ENCODE peak calls at places on chromosomes 4 and X, in eight cellular contexts. S is pancreas, Q is HCT116, N is choroid plexus epithelial cell, W is thyroid gland, A is iPS DF 6.9, Y is NB4, Z is A549. J is an unnamed sample.
A peak's percentile ranks its signal among the peaks of the same experiment; 100 is the strongest.

GRCh38 chrX:39577976-39578962 is 519.5 kb downstream of the BCOR start:
- DNase-seq in S (no peak), Q (no peak), N (no peak), W (no peak), A (no peak), Y (peak; percentile 2), Z (no peak), J (no peak)

GRCh38 chrX:25998687-25999086 is 139.5 kb upstream of the MAGEB18 start:
- DNase-seq in S (no peak), Q (no peak), N (no peak), W (no peak), A (no peak), Y (no peak), Z (no peak), J (no peak)

GRCh38 chr4:158769175-158769831 is 477 bp downstream of the FNIP2 start:
- DNase-seq in S (peak; percentile 44), Q (no peak), N (peak; percentile 34), W (peak; percentile 44), A (no peak), Y (peak; percentile 45), Z (no peak), J (peak; percentile 16)

GRCh38 chr4:105145059-105145912 is 1.4 kb upstream of the TET2 start:
- DNase-seq in S (no peak), Q (no peak), N (peak; percentile 18), W (no peak), A (no peak), Y (peak; percentile 75), Z (no peak), J (no peak)

GRCh38 chr4:176451441-176451840 is 131.7 kb downstream of the SPCS3 start:
- DNase-seq in S (no peak), Q (no peak), N (no peak), W (no peak), A (no peak), Y (no peak), Z (no peak), J (no peak)

GRCh38 chrX:131827935-131828334 is 195.2 kb upstream of the STK26 start:
- DNase-seq in S (no peak), Q (no peak), N (peak; percentile 34), W (no peak), A (no peak), Y (peak; percentile 81), Z (peak; percentile 43), J (no peak)

GRCh38 chrX:51144828-51145442 is 187.7 kb upstream of the NUDT10 start:
- DNase-seq in S (peak; percentile 18), Q (no peak), N (peak; percentile 41), W (peak; percentile 9), A (peak; percentile 29), Y (peak; percentile 51), Z (peak; percentile 40), J (peak; percentile 19)

GRCh38 chrX:111352424-111352823 is 59.6 kb downstream of the DCX start:
- DNase-seq in S (peak; percentile 20), Q (no peak), N (peak; percentile 15), W (peak; percentile 1), A (no peak), Y (no peak), Z (peak; percentile 0), J (peak; percentile 33)

GRCh38 chr4:138595171-138595570 is 353.0 kb upstream of the SLC7A11 start:
- DNase-seq in S (no peak), Q (no peak), N (no peak), W (no peak), A (no peak), Y (no peak), Z (no peak), J (no peak)

GRCh38 chr4:8847331-8847730 is 24.3 kb downstream of the HMX1 start:
- DNase-seq in S (no peak), Q (no peak), N (no peak), W (no peak), A (no peak), Y (no peak), Z (no peak), J (no peak)

GRCh38 chr4:24754586-24754985 is 40.8 kb upstream of the SOD3 start:
- DNase-seq in S (no peak), Q (no peak), N (no peak), W (no peak), A (no peak), Y (no peak), Z (peak; percentile 29), J (no peak)

GRCh38 chr4:188428935-188429334 is 289.7 kb downstream of the TRIML1 start:
- DNase-seq in S (peak; percentile 27), Q (no peak), N (no peak), W (no peak), A (no peak), Y (no peak), Z (peak; percentile 77), J (no peak)

GRCh38 chrX:24672701-24673190 is 21.0 kb upstream of the POLA1 start:
- DNase-seq in S (no peak), Q (no peak), N (no peak), W (peak; percentile 5), A (no peak), Y (no peak), Z (no peak), J (no peak)

GRCh38 chr4:41573458-41574129 is 35.6 kb downstream of the LIMCH1 start:
- DNase-seq in S (no peak), Q (no peak), N (no peak), W (no peak), A (no peak), Y (no peak), Z (no peak), J (no peak)

GRCh38 chr4:7335363-7336066 is 99.2 kb downstream of the PSAPL1 start:
- DNase-seq in S (peak; percentile 63), Q (peak; percentile 42), N (peak; percentile 27), W (peak; percentile 91), A (peak; percentile 70), Y (peak; percentile 71), Z (peak; percentile 58), J (peak; percentile 12)

DNA sequence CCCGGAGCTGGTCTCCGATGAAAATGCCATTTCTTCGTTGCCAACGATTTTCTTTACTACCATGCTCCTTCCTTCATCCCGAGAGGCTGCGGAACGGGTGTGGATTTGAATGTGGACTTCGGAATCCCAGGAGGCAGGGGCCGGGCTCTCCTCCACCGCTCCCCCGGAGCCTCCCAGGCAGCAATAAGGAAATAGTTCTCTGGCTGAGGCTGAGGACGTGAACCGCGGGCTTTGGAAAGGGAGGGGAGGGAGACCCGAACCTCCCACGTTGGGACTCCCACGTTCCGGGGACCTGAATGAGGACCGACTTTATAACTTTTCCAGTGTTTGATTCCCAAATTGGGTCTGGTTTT is 14.4 kb downstream of the SHOX start:
- DNase-seq in S (no peak), Q (no peak), N (no peak), W (no peak), A (no peak), Y (no peak), Z (no peak), J (no peak)
- H3K4me3 ChIP-seq in S (no peak overlapping the region), Q (no peak overlapping the region), N (no peak overlapping the region), W (no peak overlapping the region), A (no peak overlapping the region), Y (no peak overlapping the region), Z (no peak overlapping the region), J (no peak overlapping the region)

DNA sequence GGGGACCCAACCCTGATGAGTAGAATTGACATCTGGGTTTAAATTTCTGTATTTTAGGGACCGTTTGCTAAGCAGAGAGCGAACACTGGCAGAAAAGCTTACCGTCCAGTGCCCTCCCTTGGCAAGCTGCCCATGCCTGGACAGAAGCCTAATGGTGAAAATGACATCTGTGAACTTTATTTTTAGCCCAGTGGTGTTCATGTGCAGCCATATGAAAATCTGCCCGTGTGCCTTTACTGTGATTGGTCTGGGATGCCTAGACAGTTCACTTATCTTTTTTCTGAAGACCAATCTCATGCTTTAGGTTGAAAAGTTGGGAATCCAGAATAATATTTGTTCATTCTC is 1.1 kb downstream of the STBD1 start:
- DNase-seq in S (peak; percentile 48), Q (no peak), N (no peak), W (peak; percentile 40), A (no peak), Y (no peak), Z (no peak), J (no peak)
- H3K4me3 ChIP-seq in S (peak overlapping the region; percentile 63), Q (peak overlapping the region; percentile 72), N (no peak overlapping the region), W (no peak overlapping the region), A (no peak overlapping the region), Y (peak overlapping the region; percentile 76), Z (peak overlapping the region; percentile 93), J (no peak overlapping the region)

DNA sequence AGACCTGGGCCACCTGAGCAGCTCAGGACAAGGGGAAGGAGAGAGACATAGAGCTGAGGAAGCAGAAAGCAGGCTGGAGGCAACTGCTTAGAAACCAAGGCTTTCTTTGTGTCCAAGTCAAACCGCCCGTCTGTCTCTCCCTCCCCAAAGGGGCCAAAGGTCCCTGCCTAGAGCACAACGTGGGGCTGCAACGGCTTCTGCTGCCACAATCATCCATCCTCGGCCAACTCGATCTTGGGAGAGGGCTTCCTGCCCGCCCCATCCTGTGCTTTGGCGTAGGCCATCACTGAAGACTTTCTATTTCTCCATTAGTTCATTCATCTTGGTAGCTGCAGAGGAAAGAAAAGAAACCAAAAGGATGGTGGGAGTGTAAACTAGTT is 1.7 kb upstream of the TREX2 start:
- DNase-seq in S (no peak), Q (no peak), N (no peak), W (no peak), A (no peak), Y (no peak), Z (no peak), J (no peak)
- H3K4me3 ChIP-seq in S (no peak overlapping the region), Q (no peak overlapping the region), N (no peak overlapping the region), W (no peak overlapping the region), A (no peak overlapping the region), Y (no peak overlapping the region), Z (no peak overlapping the region), J (no peak overlapping the region)

DNA sequence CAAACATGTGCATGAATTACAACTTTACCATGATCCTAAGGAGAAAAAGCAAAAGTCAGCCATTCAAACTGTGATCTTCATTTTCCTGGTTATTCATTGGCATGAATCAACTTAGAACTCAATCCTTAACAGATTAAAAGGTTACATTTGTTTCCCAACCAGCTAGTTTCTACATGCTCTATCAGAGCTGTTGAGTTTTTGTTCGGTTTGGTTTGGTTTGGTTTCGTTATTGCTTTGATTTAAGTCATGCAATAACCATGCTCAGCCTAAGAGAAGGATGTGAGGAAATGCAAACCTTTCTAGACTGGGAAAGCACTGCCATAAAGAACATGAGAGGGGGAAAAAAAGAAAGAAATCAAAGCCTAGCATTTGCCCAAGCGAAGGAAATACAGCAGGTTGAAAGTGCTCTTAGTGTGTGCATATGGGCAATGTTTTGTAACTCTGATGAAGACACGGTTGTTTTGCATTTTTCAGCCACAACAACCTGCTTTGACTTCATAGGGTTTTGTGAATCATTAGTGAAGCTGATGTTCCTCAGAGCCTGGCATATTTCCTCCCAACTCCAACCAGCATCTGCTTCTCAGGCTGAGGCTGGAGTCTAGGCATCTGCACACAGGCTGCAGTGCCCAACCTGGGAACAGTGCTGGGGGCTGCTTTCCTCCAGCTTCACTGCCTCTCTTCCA is 234.3 kb downstream of the ZNF674 start:
- DNase-seq in S (no peak), Q (no peak), N (no peak), W (no peak), A (no peak), Y (no peak), Z (no peak), J (no peak)
- H3K4me3 ChIP-seq in S (no peak overlapping the region), Q (no peak overlapping the region), N (no peak overlapping the region), W (no peak overlapping the region), A (no peak overlapping the region), Y (no peak overlapping the region), Z (no peak overlapping the region), J (no peak overlapping the region)